ENCODE peak calls at places on chromosomes 5 and 9, in ten cellular contexts. R, J, I, V, B, H, T, U, A and Y are unnamed samples. For H3K9me3, the result is how much of the 10 kb centered on the place peaks cover.

GRCh38 chr9:79196606-79197005 is 375.2 kb upstream of the TLE4 start:
- DNase-seq in H (no peak), U (no peak), B (no peak), T (no peak), I (no peak), R (no peak), J (no peak), V (no peak), A (no peak), Y (no peak)

GRCh38 chr5:94375801-94376200 is 242.6 kb downstream of the KIAA0825 start:
- DNase-seq in I (no peak), V (no peak), A (no peak), T (no peak), B (no peak), R (no peak), U (no peak), H (no peak), J (no peak), Y (no peak)

GRCh38 chr5:66436721-66437120 is 159.5 kb upstream of the MAST4 start:
- DNase-seq in I (no peak), J (no peak), A (no peak), H (no peak), V (no peak), R (no peak), U (no peak), B (no peak), T (peak), Y (no peak)

GRCh38 chr9:18785604-18786003 is 247.4 kb downstream of the SAXO1 start:
- DNase-seq in J (no peak), I (no peak), R (no peak), A (no peak), H (no peak), U (no peak), V (no peak), T (no peak), B (no peak), Y (no peak)

GRCh38 chr5:55227738-55228430 is 769 bp upstream of the MCIDAS start:
- DNase-seq in I (no peak), H (no peak), J (no peak), A (no peak), R (no peak), B (no peak), V (no peak), T (no peak), U (no peak), Y (no peak)

GRCh38 chr5:14685757-14686156 is 21.2 kb downstream of the OTULIN start:
- DNase-seq in H (peak), A (no peak), U (peak), J (no peak), T (peak), B (no peak), I (no peak), V (no peak), R (peak), Y (no peak)

GRCh38 chr5:64318175-64318574 is 152.5 kb downstream of the RNF180 start:
- DNase-seq in V (no peak), T (no peak), J (no peak), R (no peak), B (no peak), I (no peak), U (no peak), H (no peak), A (no peak), Y (no peak)

GRCh38 chr5:133967715-133968056 is 739 bp downstream of the C5orf15 start:
- DNase-seq in V (no peak), U (peak), I (no peak), B (no peak), R (no peak), T (no peak), A (no peak), J (no peak), H (no peak), Y (no peak)

GRCh38 chr9:98329904-98330303 is 74.5 kb upstream of the TBC1D2 start:
- DNase-seq in A (no peak), U (no peak), H (no peak), I (no peak), T (no peak), R (peak), V (no peak), B (no peak), J (no peak), Y (no peak)

GRCh38 chr9:14722391-14723035 is at the start of gene CER1:
- DNase-seq in B (no peak), J (no peak), H (no peak), A (no peak), R (no peak), U (no peak), T (no peak), V (no peak), I (no peak), Y (no peak)

GRCh38 chr5:147522435-147522834 is 12.6 kb upstream of the DPYSL3 start:
- DNase-seq in V (no peak), R (no peak), A (no peak), H (no peak), I (no peak), J (no peak), T (no peak), B (no peak), U (no peak), Y (no peak)

GRCh38 chr9:131438190-131438589 is 44.3 kb downstream of the PRRC2B start:
- DNase-seq in B (no peak), R (no peak), J (peak), H (no peak), V (no peak), I (no peak), A (peak), U (no peak), T (no peak), Y (no peak)

GRCh38 chr5:139960723-139961383 is 82.2 kb downstream of the NRG2 start:
- DNase-seq in T (no peak), U (no peak), J (no peak), R (no peak), A (no peak), H (peak), I (peak), V (no peak), B (no peak), Y (no peak)

GRCh38 chr5:143002459-143003327 is 232.5 kb downstream of the ARHGAP26 start:
- DNase-seq in I (peak), R (peak), A (no peak), H (no peak), T (peak), V (no peak), U (peak), B (peak), J (no peak), Y (no peak)

GRCh38 chr5:84478603-84479002 is 93.9 kb upstream of the EDIL3 start:
- DNase-seq in A (no peak), T (no peak), I (no peak), J (no peak), U (no peak), H (no peak), B (no peak), V (no peak), R (no peak), Y (no peak)

GRCh38 chr9:110669439-110669838 is 848 bp downstream of the MUSK start:
- DNase-seq in T (no peak), U (no peak), B (no peak), I (no peak), A (no peak), V (no peak), J (no peak), R (no peak), H (no peak), Y (no peak)

GRCh38 chr9:23621166-23621565 is 204.9 kb downstream of the ELAVL2 start:
- DNase-seq in I (no peak), V (no peak), T (no peak), A (no peak), R (no peak), H (no peak), J (no peak), U (no peak), B (no peak), Y (no peak)

GRCh38 chr5:40688127-40688756 is 8.5 kb downstream of the PTGER4 start:
- DNase-seq in A (peak), I (peak), J (peak), V (peak), R (peak), T (peak), H (peak), B (peak), U (peak), Y (peak)

GRCh38 chr5:45385321-45386058 is 310.7 kb downstream of the HCN1 start:
- DNase-seq in B (no peak), U (no peak), T (no peak), R (no peak), I (no peak), H (no peak), J (no peak), A (no peak), V (no peak), Y (no peak)

GRCh38 chr5:1815881-1816292 is 14.7 kb downstream of the NDUFS6 start:
- DNase-seq in B (no peak), A (no peak), J (no peak), R (no peak), V (no peak), H (no peak), I (no peak), T (no peak), U (no peak), Y (peak)

GRCh38 chr9:99352786-99353185 is 130.7 kb downstream of the SEC61B start:
- DNase-seq in I (no peak), H (no peak), A (no peak), J (no peak), T (no peak), U (no peak), V (no peak), R (no peak), B (no peak), Y (no peak)

GRCh38 chr9:1458503-1458902 is 408.3 kb downstream of the DMRT2 start:
- DNase-seq in I (no peak), R (no peak), H (no peak), J (no peak), U (no peak), A (no peak), T (no peak), V (no peak), B (no peak), Y (no peak)

GRCh38 chr9:35688558-35689350 is 971 bp downstream of the TPM2 start:
- DNase-seq in R (no peak), J (no peak), A (no peak), B (no peak), V (no peak), U (no peak), T (no peak), H (no peak), I (no peak), Y (no peak)

GRCh38 chr5:73626814-73627313 is 868 bp downstream of the ARHGEF28 start:
- DNase-seq in R (no peak), B (no peak), U (no peak), T (no peak), V (no peak), A (no peak), I (no peak), H (peak), J (no peak), Y (no peak)
- H3K4me3 ChIP-seq in R (no peak), B (peak), U (peak), T (no peak), V (peak), A (peak), I (peak), H (peak), J (peak), Y (peak)

DNA sequence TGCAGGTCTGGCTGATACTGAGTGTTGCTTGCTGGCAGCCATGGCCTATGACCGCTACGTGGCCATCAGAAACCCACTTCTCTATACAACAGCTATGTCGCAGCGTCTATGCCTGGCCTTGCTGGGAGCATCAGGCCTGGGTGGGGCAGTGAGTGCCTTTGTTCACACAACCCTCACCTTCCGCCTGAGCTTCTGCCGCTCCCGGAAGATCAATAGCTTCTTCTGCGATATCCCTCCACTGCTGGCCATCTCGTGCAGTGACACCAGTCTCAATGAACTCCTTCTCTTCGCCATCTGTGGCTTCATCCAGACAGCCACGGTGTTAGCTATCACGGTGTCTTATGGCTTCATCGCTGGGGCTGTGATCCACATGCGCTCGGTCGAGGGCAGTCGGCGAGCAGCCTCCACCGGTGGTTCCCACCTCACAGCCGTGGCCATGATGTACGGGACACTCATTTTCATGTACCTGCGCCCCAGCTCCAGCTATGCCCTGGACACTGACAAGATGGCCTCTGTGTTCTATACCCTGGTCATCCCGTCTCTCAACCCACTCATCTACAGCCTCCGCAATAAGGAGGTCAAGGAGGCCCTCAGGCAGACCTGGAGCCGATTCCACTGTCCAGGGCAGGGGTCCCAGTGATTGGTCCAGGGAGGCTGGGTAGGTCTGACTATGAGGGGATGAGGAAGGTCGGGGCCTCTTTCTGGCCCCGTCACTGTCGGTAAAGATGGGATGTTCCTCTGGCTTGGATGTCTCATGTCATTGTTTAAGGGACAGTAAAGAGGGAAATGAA is 718 bp downstream of the OR5C1 start:
- DNase-seq in J (no peak), B (no peak), V (no peak), T (no peak), I (no peak), A (no peak), U (no peak), H (no peak), R (no peak), Y (no peak)
- H3K9me3 ChIP-seq in J (under half), B (under half), V (under half), T (under half), I (under half), A (under half), U (under half), H (under half), R (under half), Y (under half)

DNA sequence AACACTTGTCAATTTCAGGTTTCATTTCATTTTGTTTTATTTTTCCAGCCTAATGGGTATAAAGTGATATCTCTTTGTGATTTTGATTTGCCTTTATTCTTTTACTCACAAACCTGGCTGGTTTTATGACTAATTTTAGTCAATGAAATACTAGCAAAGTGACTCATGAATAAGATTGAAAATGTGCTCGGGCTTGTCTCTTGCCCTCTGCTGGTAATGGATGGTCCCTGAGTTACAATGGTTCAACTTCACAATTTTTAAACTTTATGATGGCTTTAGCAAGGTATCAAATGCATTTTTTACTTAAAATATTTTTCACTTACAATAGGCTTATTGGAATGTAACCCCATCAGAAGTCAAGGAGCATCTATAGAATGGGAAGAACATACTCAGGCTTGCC is 431.4 kb upstream of the CCNG1 start:
- DNase-seq in H (no peak), I (no peak), U (no peak), V (no peak), T (no peak), R (no peak), J (no peak), A (no peak), B (no peak), Y (no peak)
- TF ChIP-seq CTCF in H (no peak), I (no peak), U (no peak), V (no peak), T (peak), R (no peak), J (no peak), A (no peak), B (no peak), Y (no peak)

GRCh38 chr5:3698412-3698811 is 102.8 kb downstream of the IRX1 start:
- DNase-seq in T (no peak), V (no peak), H (no peak), A (no peak), B (no peak), U (no peak), I (no peak), R (no peak), J (no peak), Y (no peak)

GRCh38 chr5:3695818-3696217 is 100.2 kb downstream of the IRX1 start:
- DNase-seq in B (no peak), A (no peak), T (no peak), J (no peak), I (no peak), U (no peak), H (no peak), R (no peak), V (no peak), Y (no peak)

DNA sequence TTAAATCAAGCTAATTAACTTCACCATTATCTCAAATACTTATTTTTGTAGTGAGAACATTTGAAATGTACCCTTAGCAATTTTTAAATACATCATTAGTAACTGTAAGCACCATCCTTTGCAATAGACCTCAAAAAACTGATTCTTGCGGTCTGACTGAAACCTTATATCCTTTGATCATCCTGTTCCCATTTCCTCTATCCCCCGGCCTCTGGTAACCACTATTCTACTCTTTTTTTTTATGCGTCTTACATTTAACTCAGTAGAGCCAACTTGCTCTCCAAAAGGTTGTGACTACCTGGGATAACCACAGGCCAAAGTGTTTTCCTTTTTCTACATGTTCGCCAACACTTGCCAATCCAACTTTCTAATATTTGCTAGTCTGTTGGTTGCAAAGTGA is 106.1 kb downstream of the IRX1 start:
- DNase-seq in A (no peak), H (no peak), U (no peak), J (no peak), V (no peak), T (no peak), I (no peak), B (no peak), R (no peak), Y (no peak)
- H3K4me3 ChIP-seq in A (no peak), H (no peak), U (no peak), J (no peak), V (no peak), T (no peak), I (no peak), B (no peak), R (no peak), Y (no peak)

GRCh38 chr5:150931368-150931965 is 26.7 kb upstream of the ZNF300 start:
- DNase-seq in H (no peak), T (no peak), I (no peak), B (no peak), J (no peak), V (no peak), A (no peak), R (no peak), U (no peak), Y (no peak)
- H3K9me3 ChIP-seq in H (half or more), T (half or more), I (under half), B (under half), J (half or more), V (half or more), A (half or more), R (half or more), U (half or more), Y (under half)